ENCODE peak calls at places on chromosomes 5 and 9, in four cellular contexts. G, S, L and A are unnamed samples.

GRCh38 chr5:78283802-78284201 is 10.7 kb downstream of the AP3B1 start:
- DNase-seq in G (no peak), S (no peak), L (no peak), A (no peak)

GRCh38 chr5:32760091-32760509 is 49.0 kb downstream of the NPR3 start:
- DNase-seq in L (peak; percentile 93), S (no peak), G (no peak), A (peak; percentile 5)

GRCh38 chr9:21993893-21994525 is at the start of gene CDKN2A:
- DNase-seq in L (no peak), G (peak; percentile 52), S (no peak), A (no peak)

GRCh38 chr5:172641359-172642045 is 439 bp downstream of the NEURL1B start:
- DNase-seq in L (no peak), G (peak; percentile 54), S (no peak), A (no peak)

GRCh38 chr5:119255571-119256356 is 100.1 kb upstream of the TNFAIP8 start:
- DNase-seq in G (no peak), L (no peak), S (no peak), A (no peak)

GRCh38 chr5:108084105-108084504 is 297.8 kb downstream of the FBXL17 start:
- DNase-seq in L (peak; percentile 1), G (no peak), S (no peak), A (peak; percentile 2)

GRCh38 chr9:79432485-79432884 is 139.3 kb upstream of the TLE4 start:
- DNase-seq in S (no peak), L (no peak), G (no peak), A (no peak)

GRCh38 chr9:137194909-137195308 is 5.6 kb downstream of the TPRN start:
- DNase-seq in G (no peak), S (no peak), L (no peak), A (no peak)

DNA sequence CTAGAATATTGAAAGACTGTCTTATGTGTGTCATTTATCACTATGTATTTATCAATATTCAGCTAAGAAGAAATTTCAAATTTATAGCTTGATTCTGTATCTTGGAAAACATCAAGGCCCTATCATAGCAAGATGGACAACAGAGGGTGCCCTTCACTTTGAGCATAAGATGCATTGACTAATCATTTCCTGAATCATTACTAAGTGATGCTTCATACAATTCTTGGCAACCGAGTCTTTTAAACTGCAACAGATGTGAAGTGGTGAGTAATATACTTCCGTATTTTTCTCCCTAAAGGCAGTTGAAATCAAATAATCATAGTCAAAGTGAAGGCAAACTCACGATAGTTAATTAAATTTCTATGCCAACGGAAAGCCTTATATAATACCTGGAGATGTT is 318.6 kb upstream of the RGMB start:
- DNase-seq in L (peak; percentile 78), G (no peak), S (no peak), A (peak; percentile 68)
- TF ChIP-seq CTCF in L (peak; percentile 50), G (peak; percentile 33), S (no peak), A (peak; percentile 17)

DNA sequence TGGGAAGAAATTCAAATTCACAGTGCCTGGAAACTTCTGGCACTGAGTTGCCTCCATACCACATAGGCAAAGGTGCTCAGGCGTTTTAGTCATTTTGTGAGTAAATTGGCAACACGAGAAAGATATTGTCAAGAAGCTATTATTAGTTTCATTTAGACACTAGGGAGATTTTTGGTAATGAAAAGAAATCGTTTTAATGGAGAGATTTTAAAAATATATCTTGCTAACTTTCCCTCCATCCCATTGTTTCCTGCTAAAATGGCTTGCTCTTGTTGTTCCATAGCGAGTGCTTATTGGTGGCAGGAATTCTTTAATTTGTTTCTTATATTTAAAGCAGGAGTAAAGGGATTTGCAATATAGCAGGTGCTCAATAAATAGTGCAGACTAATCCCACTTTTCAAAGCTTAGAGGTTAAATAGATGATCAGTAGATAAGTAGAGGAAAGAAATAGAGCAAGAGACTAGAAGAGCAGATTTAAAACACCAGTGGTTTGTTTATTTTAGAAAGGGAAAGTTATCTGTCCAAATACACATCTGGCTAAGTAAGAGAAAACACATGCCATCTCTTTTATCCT is 9.6 kb downstream of the FOXD1 start:
- DNase-seq in S (no peak), L (no peak), G (no peak), A (no peak)
- H3K27me3 ChIP-seq in S (peaks cover 31% of the 10 kb centered on the region), L (no peaks in the 10 kb centered on the region), G (peaks cover 99% of the 10 kb centered on the region), A (no peaks in the 10 kb centered on the region)

GRCh38 chr9:134981829-134982228 is 64.1 kb upstream of the FCN1 start:
- DNase-seq in G (no peak), S (no peak), L (no peak), A (no peak)

GRCh38 chr9:134983506-134984371 is 66.0 kb upstream of the FCN1 start:
- DNase-seq in G (no peak), S (peak; percentile 31), L (no peak), A (no peak)

GRCh38 chr9:134984372-134985240 is 66.9 kb upstream of the FCN1 start:
- DNase-seq in L (no peak), S (no peak), G (no peak), A (no peak)

GRCh38 chr9:134982311-134982710 is 64.6 kb upstream of the FCN1 start:
- DNase-seq in S (no peak), L (no peak), G (no peak), A (no peak)

GRCh38 chr9:134983094-134983493 is 65.4 kb upstream of the FCN1 start:
- DNase-seq in G (peak; percentile 32), S (no peak), L (no peak), A (no peak)
- TF ChIP-seq CTCF in G (peak; percentile 35), S (no peak), L (peak; percentile 18), A (no peak)

GRCh38 chr9:34500623-34501267 is 22.0 kb downstream of the ENHO start:
- DNase-seq in G (peak; percentile 57), S (peak; percentile 70), L (no peak), A (no peak)
- H3K27me3 ChIP-seq in G (no peaks in the 10 kb centered on the region), S (no peaks in the 10 kb centered on the region), L (peaks cover 48% of the 10 kb centered on the region), A (peaks cover 19% of the 10 kb centered on the region)

GRCh38 chr5:98827161-98827560 is 53.7 kb downstream of the RGMB start:
- DNase-seq in G (peak; percentile 51), L (peak; percentile 8), S (no peak), A (no peak)
- TF ChIP-seq CTCF in G (peak; percentile 53), L (peak; percentile 55), S (peak; percentile 27), A (peak; percentile 42)

GRCh38 chr5:93584531-93585053 is 1.6 kb downstream of the NR2F1 start:
- DNase-seq in G (no peak), S (no peak), L (no peak), A (no peak)
- H3K27me3 ChIP-seq in G (peaks cover 97% of the 10 kb centered on the region), S (no peaks in the 10 kb centered on the region), L (no peaks in the 10 kb centered on the region), A (no peaks in the 10 kb centered on the region)

DNA sequence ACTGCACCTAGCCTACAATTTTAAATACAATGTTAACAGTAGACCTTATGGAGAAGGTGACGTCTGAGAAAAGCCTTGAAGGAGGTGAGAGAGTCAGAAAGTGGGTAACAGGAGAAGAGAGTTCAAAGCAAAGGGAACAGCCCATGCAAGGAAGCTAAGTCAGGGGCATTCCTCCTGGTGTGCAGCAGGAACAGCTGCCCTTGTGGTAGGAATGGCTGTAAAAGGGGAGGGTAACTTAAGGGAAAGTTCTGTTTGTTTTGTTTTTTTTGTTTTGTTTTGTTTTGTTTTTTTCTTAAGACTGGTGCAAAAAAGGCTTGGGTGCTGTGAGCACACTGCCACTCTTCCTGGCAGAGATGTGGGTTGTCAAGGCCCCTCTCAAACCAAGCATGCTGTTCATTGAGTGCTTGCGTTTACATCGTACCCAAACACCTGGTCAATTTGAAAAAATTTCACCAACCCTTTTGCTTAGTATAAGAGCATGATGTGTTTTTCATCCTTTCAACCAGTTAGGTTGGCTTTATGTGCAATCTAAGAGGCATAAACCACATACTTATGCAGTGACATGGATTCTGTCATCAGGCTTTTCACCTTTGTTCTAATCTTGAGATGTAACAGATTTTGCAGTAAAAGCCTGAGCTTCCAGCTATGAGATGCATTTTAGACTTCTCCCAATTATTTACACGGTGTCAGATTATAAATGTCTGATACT is 279.7 kb downstream of the GLIS3 start:
- DNase-seq in S (no peak), L (no peak), G (peak; percentile 35), A (no peak)
- TF ChIP-seq CTCF in S (no peak), L (peak; percentile 39), G (peak; percentile 4), A (no peak)

GRCh38 chr5:178093129-178093528 is 20.2 kb upstream of the N4BP3 start:
- DNase-seq in G (no peak), S (no peak), L (no peak), A (no peak)

GRCh38 chr5:178086266-178086665 is 27.1 kb upstream of the N4BP3 start:
- DNase-seq in S (no peak), G (no peak), L (no peak), A (no peak)

GRCh38 chr5:178094345-178094744 is 19.0 kb upstream of the N4BP3 start:
- DNase-seq in G (no peak), L (no peak), S (no peak), A (no peak)

GRCh38 chr5:178090856-178091255 is 22.5 kb upstream of the N4BP3 start:
- DNase-seq in G (no peak), L (no peak), S (no peak), A (no peak)
- H3K27me3 ChIP-seq in G (no peaks in the 10 kb centered on the region), L (peaks cover 3% of the 10 kb centered on the region), S (no peaks in the 10 kb centered on the region), A (no peaks in the 10 kb centered on the region)

GRCh38 chr9:96567203-96567700 is 52.4 kb downstream of the CDC14B start:
- DNase-seq in S (no peak), G (no peak), L (no peak), A (no peak)
- TF ChIP-seq CTCF in S (no peak), G (no peak), L (no peak), A (no peak)